ENCODE peak calls at places on chromosomes 7 and 10, in six cellular contexts. I is renal cortical epithelial cell; S is M059J; L is AG04450; X is germinal center; Y is stimulated activated CD4-positive, alpha-beta T cell treated with anti-CD3 and anti-CD28 coated beads, Interleukin-1b, Interleukin-23, amount 100 ng/mL, for 24 hours. E is an unnamed sample.

GRCh38 chr7:43384585-43385308 is 198.2 kb upstream of the STK17A start:
- DNase-seq in S (no peak), Y (no peak), L (no peak), X (no peak), I (no peak), E (no peak)

GRCh38 chr10:65010845-65011244 is 1489.6 kb downstream of the REEP3 start:
- DNase-seq in S (no peak), X (no peak), I (no peak), L (no peak), Y (no peak), E (no peak)

GRCh38 chr10:106355450-106355849 is 809.1 kb downstream of the SORCS1 start:
- DNase-seq in L (no peak), S (no peak), Y (no peak), X (no peak), I (no peak), E (no peak)

GRCh38 chr10:119542990-119543813 is 683 bp upstream of the RGS10 start:
- DNase-seq in I (no peak), L (no peak), X (peak; percentile 69), Y (peak; percentile 59), S (peak; percentile 53), E (peak; percentile 49)

GRCh38 chr10:35000936-35001335 is 89.2 kb downstream of the CUL2 start:
- DNase-seq in I (no peak), S (no peak), L (no peak), X (no peak), Y (no peak), E (no peak)

GRCh38 chr7:3427957-3428356 is 126.9 kb downstream of the SDK1 start:
- DNase-seq in I (no peak), X (peak; percentile 40), L (no peak), S (peak; percentile 32), Y (no peak), E (no peak)

GRCh38 chr7:8063706-8064297 is 95.2 kb downstream of the GLCCI1 start:
- DNase-seq in I (no peak), Y (no peak), X (no peak), S (peak; percentile 69), L (no peak), E (no peak)

GRCh38 chr7:22346383-22347107 is 10.4 kb downstream of the RAPGEF5 start:
- DNase-seq in X (peak; percentile 26), I (peak; percentile 91), S (no peak), Y (no peak), L (no peak), E (no peak)

GRCh38 chr10:110746254-110746826 is 102.2 kb downstream of the RBM20 start:
- DNase-seq in X (peak; percentile 57), S (peak; percentile 55), Y (no peak), L (peak; percentile 39), I (peak; percentile 75), E (no peak)

GRCh38 chr7:50592940-50593339 is 27.7 kb upstream of the DDC start:
- DNase-seq in S (no peak), L (no peak), I (no peak), Y (no peak), X (no peak), E (no peak)

GRCh38 chr7:22920664-22921063 is 93.3 kb downstream of the HYCC1 start:
- DNase-seq in S (no peak), I (peak; percentile 57), L (no peak), X (no peak), Y (no peak), E (no peak)

GRCh38 chr10:12602557-12602956 is 253.2 kb downstream of the CAMK1D start:
- DNase-seq in L (no peak), Y (no peak), I (no peak), S (no peak), X (no peak), E (no peak)

GRCh38 chr7:71286924-71287323 is 155.0 kb downstream of the GALNT17 start:
- DNase-seq in X (no peak), S (no peak), I (no peak), Y (no peak), L (no peak), E (no peak)

GRCh38 chr10:70827358-70827757 is 11.6 kb downstream of the SGPL1 start:
- DNase-seq in L (no peak), I (no peak), S (peak; percentile 13), Y (no peak), X (no peak), E (no peak)

GRCh38 chr10:88735661-88736060 is 24.2 kb upstream of the LIPN start:
- DNase-seq in Y (no peak), X (no peak), I (peak; percentile 19), L (no peak), S (peak; percentile 31), E (no peak)